ENCODE peak calls at places on chromosome 22, in nine cellular contexts. O, J, C, Q, A, U, S, V and M are unnamed samples.

GRCh38 chr22:20777420-20778177 is 3.7 kb downstream of the SERPIND1 start:
- DNase-seq in O (no peak), J (no peak), C (peak), Q (peak), A (no peak), U (no peak), S (no peak), V (peak), M (no peak)

GRCh38 chr22:45007946-45008852 is 1.6 kb downstream of the PHF21B start:
- DNase-seq in O (no peak), J (peak), C (no peak), Q (no peak), A (no peak), U (peak), S (no peak), V (no peak), M (no peak)

GRCh38 chr22:45682069-45682468 is 10.4 kb downstream of the ATXN10 start:
- DNase-seq in O (no peak), J (no peak), C (no peak), Q (no peak), A (no peak), U (no peak), S (no peak), V (no peak), M (no peak)

GRCh38 chr22:39350803-39351688 is 1.3 kb downstream of the SYNGR1 start:
- DNase-seq in O (no peak), J (peak), C (no peak), Q (no peak), A (no peak), U (no peak), S (no peak), V (no peak), M (no peak)

GRCh38 chr22:45582236-45582954 is 79.7 kb downstream of the FBLN1 start:
- DNase-seq in O (no peak), J (no peak), C (no peak), Q (no peak), A (no peak), U (no peak), S (no peak), V (no peak), M (no peak)

GRCh38 chr22:41237707-41238569 is 2.8 kb downstream of the CHADL start:
- DNase-seq in O (peak), J (peak), C (no peak), Q (no peak), A (peak), U (peak), S (peak), V (no peak), M (no peak)

GRCh38 chr22:45179276-45180049 is 15.7 kb downstream of the NUP50 start:
- DNase-seq in O (no peak), J (no peak), C (no peak), Q (no peak), A (no peak), U (no peak), S (no peak), V (no peak), M (no peak)

GRCh38 chr22:31585161-31585859 is 76.7 kb downstream of the PISD start:
- DNase-seq in O (no peak), J (no peak), C (no peak), Q (peak), A (no peak), U (no peak), S (no peak), V (no peak), M (no peak)

GRCh38 chr22:40043086-40043485 is 48.3 kb downstream of the FAM83F start:
- DNase-seq in O (peak), J (no peak), C (no peak), Q (no peak), A (peak), U (no peak), S (no peak), V (no peak), M (no peak)

GRCh38 chr22:20571531-20572007 is 64.2 kb downstream of the MED15 start:
- DNase-seq in O (no peak), J (peak), C (no peak), Q (no peak), A (no peak), U (peak), S (peak), V (no peak), M (no peak)

GRCh38 chr22:18152519-18152918 is 2.5 kb downstream of the USP18 start:
- DNase-seq in O (no peak), J (no peak), C (no peak), Q (no peak), A (no peak), U (no peak), S (peak), V (no peak), M (no peak)

GRCh38 chr22:30511109-30511508 is 5.6 kb upstream of the SEC14L4 start:
- DNase-seq in O (no peak), J (peak), C (no peak), Q (no peak), A (no peak), U (no peak), S (no peak), V (no peak), M (no peak)

GRCh38 chr22:44821741-44822425 is 69.5 kb downstream of the ARHGAP8 start:
- DNase-seq in O (no peak), J (no peak), C (no peak), Q (no peak), A (no peak), U (no peak), S (no peak), V (no peak), M (no peak)

GRCh38 chr22:17774928-17775675 is 833 bp upstream of the BID start:
- DNase-seq in O (no peak), J (no peak), C (no peak), Q (no peak), A (no peak), U (no peak), S (no peak), V (no peak), M (no peak)

GRCh38 chr22:19991645-19992451 is 24.8 kb downstream of the ARVCF start:
- DNase-seq in O (no peak), J (no peak), C (no peak), Q (no peak), A (no peak), U (no peak), S (no peak), V (no peak), M (no peak)

GRCh38 chr22:37120569-37121340 is 11.2 kb upstream of the TMPRSS6 start:
- DNase-seq in O (no peak), J (no peak), C (no peak), Q (no peak), A (no peak), U (no peak), S (no peak), V (no peak), M (no peak)

GRCh38 chr22:41367039-41367679 is 14.6 kb upstream of the TEF start:
- DNase-seq in O (peak), J (peak), C (peak), Q (peak), A (peak), U (peak), S (no peak), V (peak), M (peak)

GRCh38 chr22:19806213-19807160 is 45.9 kb downstream of the TBX1 start:
- DNase-seq in O (peak), J (no peak), C (no peak), Q (no peak), A (no peak), U (peak), S (no peak), V (peak), M (no peak)

GRCh38 chr22:20591660-20592310 is 84.4 kb downstream of the MED15 start:
- DNase-seq in O (no peak), J (peak), C (peak), Q (peak), A (no peak), U (peak), S (no peak), V (no peak), M (no peak)

GRCh38 chr22:28001171-28001835 is 82.2 kb upstream of the PITPNB start:
- DNase-seq in O (no peak), J (no peak), C (no peak), Q (no peak), A (no peak), U (no peak), S (no peak), V (no peak), M (no peak)

GRCh38 chr22:32555546-32555945 is 80.9 kb downstream of the FBXO7 start:
- DNase-seq in O (no peak), J (no peak), C (no peak), Q (no peak), A (no peak), U (no peak), S (no peak), V (no peak), M (no peak)

GRCh38 chr22:30970356-30970746 is 1.3 kb downstream of the TUG1 start:
- DNase-seq in O (no peak), J (no peak), C (no peak), Q (no peak), A (no peak), U (no peak), S (no peak), V (no peak), M (no peak)

GRCh38 chr22:45094081-45094720 is 69.5 kb upstream of the NUP50 start:
- DNase-seq in O (no peak), J (no peak), C (no peak), Q (no peak), A (no peak), U (no peak), S (no peak), V (no peak), M (no peak)

GRCh38 chr22:20779014-20779812 is 5.3 kb downstream of the SERPIND1 start:
- DNase-seq in O (no peak), J (no peak), C (no peak), Q (no peak), A (peak), U (no peak), S (no peak), V (no peak), M (no peak)

GRCh38 chr22:49015459-49015858 is 812.2 kb downstream of the BRD1 start:
- DNase-seq in O (no peak), J (peak), C (no peak), Q (no peak), A (no peak), U (no peak), S (no peak), V (no peak), M (peak)

GRCh38 chr22:31244044-31244942 is 32.2 kb downstream of the LIMK2 start:
- DNase-seq in O (no peak), J (peak), C (peak), Q (peak), A (no peak), U (peak), S (no peak), V (no peak), M (no peak)

GRCh38 chr22:31345331-31346254 is 553 bp downstream of the PATZ1 start:
- DNase-seq in O (peak), J (peak), C (peak), Q (peak), A (peak), U (peak), S (peak), V (no peak), M (no peak)

GRCh38 chr22:45242778-45243191 is 2.1 kb upstream of the KIAA0930 start:
- DNase-seq in O (no peak), J (no peak), C (no peak), Q (no peak), A (no peak), U (no peak), S (no peak), V (no peak), M (no peak)

GRCh38 chr22:34354071-34354817 is 434.0 kb upstream of the LARGE1 start:
- DNase-seq in O (no peak), J (no peak), C (no peak), Q (no peak), A (no peak), U (no peak), S (no peak), V (no peak), M (no peak)

GRCh38 chr22:22410121-22410520 is 98.4 kb downstream of the ZNF280B start:
- DNase-seq in O (no peak), J (no peak), C (no peak), Q (no peak), A (peak), U (no peak), S (peak), V (no peak), M (peak)

GRCh38 chr22:35314161-35314942 is 14.7 kb downstream of the TOM1 start:
- DNase-seq in O (no peak), J (peak), C (no peak), Q (no peak), A (no peak), U (no peak), S (no peak), V (no peak), M (no peak)

GRCh38 chr22:31049815-31050420 is 31.2 kb upstream of the SMTN start:
- DNase-seq in O (no peak), J (no peak), C (no peak), Q (no peak), A (no peak), U (no peak), S (no peak), V (no peak), M (no peak)

GRCh38 chr22:37117092-37117491 is 7.6 kb upstream of the TMPRSS6 start:
- DNase-seq in O (no peak), J (no peak), C (no peak), Q (no peak), A (no peak), U (no peak), S (no peak), V (no peak), M (no peak)

GRCh38 chr22:38786631-38787030 is 7.3 kb downstream of the DNAL4 start:
- DNase-seq in O (no peak), J (no peak), C (no peak), Q (no peak), A (no peak), U (no peak), S (no peak), V (no peak), M (no peak)

GRCh38 chr22:19837915-19838314 is 16.8 kb downstream of the GNB1L start:
- DNase-seq in O (no peak), J (no peak), C (no peak), Q (no peak), A (no peak), U (no peak), S (no peak), V (no peak), M (no peak)

GRCh38 chr22:21683401-21683811 is 17.6 kb downstream of the PPIL2 start:
- DNase-seq in O (no peak), J (no peak), C (no peak), Q (no peak), A (no peak), U (no peak), S (no peak), V (no peak), M (no peak)

GRCh38 chr22:45757068-45757467 is 85.4 kb downstream of the ATXN10 start:
- DNase-seq in O (peak), J (peak), C (no peak), Q (no peak), A (no peak), U (peak), S (no peak), V (no peak), M (no peak)

GRCh38 chr22:20549232-20549841 is 41.9 kb downstream of the MED15 start:
- DNase-seq in O (no peak), J (no peak), C (no peak), Q (no peak), A (no peak), U (no peak), S (no peak), V (no peak), M (no peak)

GRCh38 chr22:50074551-50075042 is 10.6 kb downstream of the MLC1 start:
- DNase-seq in O (no peak), J (peak), C (no peak), Q (no peak), A (no peak), U (no peak), S (no peak), V (no peak), M (no peak)

GRCh38 chr22:50072167-50072555 is 13.1 kb downstream of the MLC1 start:
- DNase-seq in O (no peak), J (no peak), C (no peak), Q (no peak), A (no peak), U (no peak), S (no peak), V (no peak), M (no peak)

GRCh38 chr22:50071432-50072166 is 13.5 kb upstream of the TTLL8 start:
- DNase-seq in O (no peak), J (no peak), C (no peak), Q (no peak), A (no peak), U (no peak), S (no peak), V (no peak), M (no peak)

GRCh38 chr22:50072714-50073538 is 12.3 kb downstream of the MLC1 start:
- DNase-seq in O (no peak), J (no peak), C (no peak), Q (no peak), A (no peak), U (no peak), S (no peak), V (no peak), M (no peak)

GRCh38 chr22:50074056-50074455 is 11.2 kb downstream of the MLC1 start:
- DNase-seq in O (no peak), J (peak), C (no peak), Q (no peak), A (no peak), U (no peak), S (no peak), V (no peak), M (no peak)
- TF ChIP-seq CTCF in O (no peak), J (peak), C (no peak), Q (no peak), A (no peak), U (no peak), S (no peak), V (no peak), M (no peak)

DNA sequence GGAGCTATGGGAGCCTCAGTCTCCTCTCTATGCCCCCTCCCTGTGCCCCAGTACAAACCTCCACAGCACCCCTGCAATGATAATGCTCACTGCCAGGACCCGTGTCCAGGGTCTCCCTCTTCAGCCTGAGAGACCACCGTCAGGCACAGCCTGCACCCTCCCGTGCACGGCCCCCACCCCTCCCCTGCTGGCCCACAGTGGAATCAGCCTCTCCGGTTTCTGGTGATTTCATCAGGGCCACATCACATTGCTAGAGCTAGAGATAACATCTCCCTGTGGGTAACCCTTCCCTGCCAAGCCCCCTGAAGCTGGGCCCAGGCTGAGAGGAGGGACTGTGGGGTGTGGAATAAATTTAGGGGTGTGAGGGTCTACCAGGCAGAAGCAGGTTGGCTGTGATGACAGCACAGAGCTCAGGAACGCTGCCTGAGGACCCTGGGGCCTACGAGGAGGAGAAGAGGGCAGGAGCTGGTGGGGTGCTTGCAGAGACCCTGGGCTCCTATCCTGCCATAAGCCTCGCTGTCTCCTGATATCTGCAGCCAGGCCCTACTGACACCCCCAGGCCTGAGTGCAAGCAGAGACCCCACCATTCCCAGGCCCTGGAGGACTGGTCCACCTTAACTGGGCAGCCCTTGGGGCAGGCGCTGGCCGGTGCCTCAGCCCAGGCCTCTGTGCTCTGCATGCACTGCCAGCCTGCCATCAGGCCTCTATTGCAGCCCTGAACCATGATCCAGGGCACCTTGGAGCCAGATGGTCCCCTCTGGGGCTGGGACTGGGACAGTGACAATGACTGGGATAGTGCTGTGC is at the start of gene KLHDC7B:
- DNase-seq in O (no peak), J (no peak), C (no peak), Q (no peak), A (no peak), U (no peak), S (no peak), V (no peak), M (no peak)
- TF ChIP-seq CTCF in O (no peak), J (no peak), C (peak), Q (peak), A (no peak), U (no peak), S (peak), V (no peak), M (no peak)

GRCh38 chr22:29470159-29470855 is 9.7 kb upstream of the NEFH start:
- DNase-seq in O (peak), J (peak), C (no peak), Q (no peak), A (no peak), U (peak), S (peak), V (peak), M (no peak)
- TF ChIP-seq CTCF in O (peak), J (peak), C (peak), Q (peak), A (peak), U (peak), S (peak), V (peak), M (peak)

DNA sequence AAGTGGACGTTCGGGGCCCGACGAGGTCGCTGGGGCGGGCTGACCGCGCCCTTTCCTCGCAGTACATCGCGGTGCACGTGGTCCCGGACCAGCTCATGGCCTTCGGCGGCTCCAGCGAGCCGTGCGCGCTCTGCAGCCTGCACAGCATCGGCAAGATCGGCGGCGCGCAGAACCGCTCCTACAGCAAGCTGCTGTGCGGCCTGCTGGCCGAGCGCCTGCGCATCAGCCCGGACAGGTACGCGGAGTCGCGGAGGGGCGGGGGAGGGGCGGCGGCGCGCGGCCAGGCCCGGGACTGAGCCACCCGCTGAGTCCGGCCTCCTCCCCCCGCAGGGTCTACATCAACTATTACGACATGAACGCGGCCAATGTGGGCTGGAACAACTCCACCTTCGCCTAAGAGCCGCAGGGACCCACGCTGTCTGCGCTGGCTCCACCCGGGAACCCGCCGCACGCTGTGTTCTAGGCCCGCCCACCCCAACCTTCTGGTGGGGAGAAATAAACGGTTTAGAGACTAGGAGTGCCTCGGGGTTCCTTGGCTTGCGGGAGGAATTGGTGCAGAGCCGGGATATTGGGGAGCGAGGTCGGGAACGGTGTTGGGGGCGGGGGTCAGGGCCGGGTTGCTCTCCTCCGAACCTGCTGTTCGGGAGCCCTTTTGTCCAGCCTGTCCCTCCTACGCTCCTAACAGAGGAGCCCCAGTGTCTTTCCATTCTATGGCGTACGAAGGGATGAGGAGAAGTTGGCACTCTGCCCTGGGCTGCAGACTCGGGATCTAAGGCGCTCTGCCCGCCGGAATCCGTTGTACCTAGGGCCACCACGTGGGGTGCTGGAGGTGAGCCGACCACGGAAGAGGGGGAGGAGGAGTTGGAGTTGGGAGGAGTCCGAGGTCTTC is 771 bp downstream of the MIF start:
- DNase-seq in O (peak), J (peak), C (peak), Q (peak), A (peak), U (peak), S (peak), V (peak), M (no peak)
- TF ChIP-seq CTCF in O (no peak), J (peak), C (peak), Q (peak), A (no peak), U (no peak), S (peak), V (peak), M (no peak)

DNA sequence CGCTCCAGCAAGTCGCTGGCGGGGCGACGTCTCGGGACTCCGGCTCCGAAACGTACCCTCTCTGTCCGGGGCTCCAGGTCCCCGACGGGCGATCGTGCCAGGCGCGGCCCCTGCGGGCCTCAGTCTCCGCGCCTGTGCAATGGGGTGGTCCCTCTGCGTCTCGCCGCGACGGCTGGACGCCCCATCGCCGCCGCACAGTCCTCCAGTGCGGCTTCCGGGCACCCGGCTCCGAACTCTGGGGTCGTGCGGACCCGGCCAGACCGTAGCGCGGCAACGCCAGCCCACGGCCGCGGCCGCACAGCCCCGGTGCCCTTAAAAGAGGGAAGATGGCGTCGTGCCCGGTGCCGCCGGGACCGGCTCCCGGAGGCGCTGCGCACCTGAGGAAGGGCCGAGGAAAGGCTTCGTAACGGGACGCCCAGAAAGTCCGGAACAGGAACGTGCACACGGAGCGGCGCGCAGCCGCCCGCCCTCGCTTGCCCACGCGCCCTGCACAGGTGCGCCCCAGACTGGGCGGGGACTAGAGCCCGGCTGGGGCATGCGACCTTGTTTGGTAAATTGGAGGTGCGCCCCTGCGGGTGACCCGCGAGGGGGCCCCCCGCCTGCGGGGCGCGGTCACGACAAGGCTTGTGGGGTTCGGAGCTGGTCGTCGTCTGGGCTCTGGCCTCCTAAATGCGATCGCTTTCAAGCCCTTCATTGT is 525 bp downstream of the BIK start:
- DNase-seq in O (peak), J (no peak), C (no peak), Q (no peak), A (no peak), U (peak), S (peak), V (no peak), M (no peak)
- TF ChIP-seq CTCF in O (no peak), J (no peak), C (no peak), Q (no peak), A (no peak), U (no peak), S (peak), V (peak), M (no peak)